ENCODE peak calls at places on chromosome 5, in nine cellular contexts. C, A, R, J, V, H, K, Y and M are unnamed samples.

GRCh38 chr5:82865625-82866024 is 211.6 kb downstream of the TMEM167A start:
- DNase-seq in C (no peak), Y (no peak), K (no peak), J (no peak), A (no peak), R (no peak), H (no peak), V (no peak), M (no peak)

GRCh38 chr5:111781200-111781599 is 24.2 kb upstream of the NREP start:
- DNase-seq in R (no peak), C (peak), V (no peak), K (peak), H (no peak), Y (peak), J (peak), A (no peak), M (no peak)

GRCh38 chr5:25669645-25670401 is 1025.0 kb upstream of the CDH10 start:
- DNase-seq in J (no peak), K (no peak), A (no peak), Y (no peak), V (no peak), R (no peak), H (no peak), C (no peak), M (no peak)

GRCh38 chr5:61071565-61071964 is 90.7 kb downstream of the SMIM15 start:
- DNase-seq in C (no peak), A (no peak), J (no peak), V (no peak), K (no peak), H (no peak), R (no peak), Y (no peak), M (no peak)

GRCh38 chr5:96641922-96642640 is 20.1 kb upstream of the CAST start:
- DNase-seq in C (no peak), K (no peak), R (no peak), V (no peak), Y (no peak), A (no peak), H (no peak), J (no peak), M (no peak)

GRCh38 chr5:121976979-121977378 is 15.2 kb downstream of the SRFBP1 start:
- DNase-seq in Y (no peak), J (peak), H (no peak), V (peak), A (no peak), C (no peak), K (no peak), R (no peak), M (peak)

GRCh38 chr5:169637856-169638190 is 748 bp downstream of the DOCK2 start:
- DNase-seq in H (no peak), R (no peak), K (peak), V (no peak), J (no peak), C (no peak), A (no peak), Y (no peak), M (no peak)

GRCh38 chr5:180090098-180090768 is 18.7 kb upstream of the RNF130 start:
- DNase-seq in K (peak), Y (no peak), V (peak), H (no peak), A (no peak), C (peak), R (peak), J (peak), M (peak)

GRCh38 chr5:146091881-146092280 is 13.5 kb downstream of the PLAC8L1 start:
- DNase-seq in J (peak), C (no peak), A (no peak), H (no peak), R (no peak), Y (no peak), K (no peak), V (no peak), M (peak)

GRCh38 chr5:176446884-176447537 is 1.2 kb upstream of the FAF2 start:
- DNase-seq in H (no peak), J (no peak), V (no peak), R (no peak), A (peak), C (peak), K (peak), Y (peak), M (peak)

GRCh38 chr5:36744041-36744677 is 132.4 kb upstream of the NIPBL start:
- DNase-seq in K (peak), Y (no peak), H (no peak), A (no peak), V (no peak), C (no peak), R (no peak), J (peak), M (peak)

GRCh38 chr5:42404366-42404765 is 18.9 kb upstream of the GHR start:
- DNase-seq in R (no peak), J (peak), Y (no peak), K (no peak), A (no peak), C (no peak), H (no peak), V (no peak), M (no peak)

GRCh38 chr5:153463806-153464205 is 26.7 kb upstream of the GRIA1 start:
- DNase-seq in R (no peak), V (peak), J (peak), H (peak), Y (no peak), C (no peak), A (no peak), K (no peak), M (peak)

GRCh38 chr5:76819851-76820280 is 1.0 kb downstream of the F2RL1 start:
- DNase-seq in K (peak), J (peak), C (peak), A (no peak), R (no peak), H (no peak), Y (no peak), V (no peak), M (no peak)

DNA sequence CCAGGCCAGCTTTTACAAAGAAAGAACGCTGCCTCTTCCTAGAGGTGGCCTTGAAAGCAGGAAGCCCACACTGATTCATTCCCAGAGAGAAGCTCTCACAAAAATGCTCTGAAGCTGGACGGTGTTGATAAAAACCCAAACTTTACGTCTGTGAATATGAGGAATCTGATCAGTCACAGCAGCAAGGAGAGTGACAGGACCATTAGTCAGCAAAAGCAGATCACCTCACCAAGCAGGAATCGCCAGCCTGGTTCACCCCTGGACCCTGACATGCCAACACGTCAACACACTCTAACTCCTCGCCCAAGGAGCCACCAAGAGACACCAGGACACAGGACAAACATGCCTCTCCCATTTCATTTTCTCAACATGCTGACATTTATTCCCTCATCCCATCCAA is 70.6 kb upstream of the ZNF622 start:
- DNase-seq in C (peak), H (no peak), J (peak), Y (no peak), V (peak), A (no peak), R (no peak), K (no peak), M (peak)
- H3K4me3 ChIP-seq in C (no peak), H (no peak), J (no peak), Y (no peak), V (no peak), A (no peak), R (no peak), K (no peak), M (no peak)

GRCh38 chr5:142095651-142096330 is 12.8 kb upstream of the NDFIP1 start:
- DNase-seq in J (no peak), Y (no peak), R (no peak), V (no peak), H (no peak), A (no peak), C (peak), K (no peak), M (peak)

GRCh38 chr5:142100307-142100706 is 8.3 kb upstream of the NDFIP1 start:
- DNase-seq in V (no peak), C (no peak), Y (no peak), R (no peak), H (no peak), A (no peak), J (no peak), K (no peak), M (peak)

GRCh38 chr5:142097681-142098080 is 10.9 kb upstream of the NDFIP1 start:
- DNase-seq in C (no peak), H (no peak), Y (no peak), A (no peak), V (no peak), J (no peak), R (no peak), K (no peak), M (no peak)

GRCh38 chr5:142096382-142096781 is 12.2 kb upstream of the NDFIP1 start:
- DNase-seq in H (no peak), R (no peak), J (no peak), A (no peak), V (no peak), Y (no peak), C (no peak), K (no peak), M (no peak)

GRCh38 chr5:142098275-142098674 is 10.3 kb upstream of the NDFIP1 start:
- DNase-seq in J (no peak), V (no peak), Y (no peak), A (no peak), C (no peak), R (no peak), K (no peak), H (no peak), M (no peak)
- H3K4me3 ChIP-seq in J (no peak), V (no peak), Y (no peak), A (no peak), C (no peak), R (no peak), K (no peak), H (no peak), M (no peak)

DNA sequence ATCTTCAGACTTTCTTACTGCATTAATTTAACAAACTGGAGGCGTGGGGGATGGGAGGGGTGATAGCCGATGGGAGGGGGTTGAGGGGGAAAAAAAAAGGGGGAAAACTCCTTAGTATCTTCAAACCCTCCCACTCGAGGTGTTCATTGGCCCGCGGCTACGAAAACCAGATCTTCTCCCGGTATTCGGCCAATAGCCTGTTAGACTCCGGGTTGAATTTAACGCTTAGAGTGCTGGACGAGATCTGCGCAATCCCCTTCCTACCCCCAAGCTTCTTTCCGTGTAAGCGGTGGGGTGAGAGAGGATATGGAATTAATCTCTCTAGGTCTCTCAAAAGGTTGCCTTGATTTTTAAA is 722 bp upstream of the GLRA1 start:
- DNase-seq in K (no peak), V (no peak), H (no peak), R (peak), J (no peak), C (peak), A (no peak), Y (no peak), M (no peak)
- H3K4me3 ChIP-seq in K (no peak), V (no peak), H (no peak), R (peak), J (no peak), C (no peak), A (no peak), Y (no peak), M (no peak)

DNA sequence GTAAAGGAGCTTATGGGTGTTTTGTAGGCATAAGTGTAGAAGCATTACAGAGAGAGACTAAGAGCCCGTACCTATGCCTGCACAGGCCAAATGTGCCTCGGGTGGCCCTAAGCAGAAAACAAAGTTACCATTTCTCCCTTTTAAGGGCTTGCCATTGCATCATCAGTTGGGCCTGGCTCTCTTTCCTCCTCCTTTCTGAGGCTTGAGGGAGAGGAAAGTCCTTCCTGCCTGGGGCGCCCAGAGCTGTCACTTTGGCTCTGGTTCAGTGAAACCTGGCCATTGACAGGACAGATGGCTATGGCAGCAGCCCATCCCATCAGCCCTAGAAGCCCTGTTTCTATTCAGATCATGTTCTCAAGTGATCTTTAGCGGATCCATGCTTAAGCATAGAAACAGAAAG is 293.3 kb downstream of the YTHDC2 start:
- DNase-seq in J (peak), R (peak), A (peak), Y (peak), H (no peak), C (no peak), V (no peak), K (no peak), M (peak)
- H3K4me3 ChIP-seq in J (no peak), R (peak), A (no peak), Y (no peak), H (no peak), C (no peak), V (no peak), K (no peak), M (peak)

GRCh38 chr5:14269395-14269794 is 126.3 kb downstream of the TRIO start:
- DNase-seq in K (no peak), C (no peak), V (no peak), A (no peak), Y (no peak), J (no peak), H (no peak), R (no peak), M (no peak)
- H3K4me3 ChIP-seq in K (no peak), C (no peak), V (no peak), A (no peak), Y (no peak), J (no peak), H (no peak), R (no peak), M (no peak)

DNA sequence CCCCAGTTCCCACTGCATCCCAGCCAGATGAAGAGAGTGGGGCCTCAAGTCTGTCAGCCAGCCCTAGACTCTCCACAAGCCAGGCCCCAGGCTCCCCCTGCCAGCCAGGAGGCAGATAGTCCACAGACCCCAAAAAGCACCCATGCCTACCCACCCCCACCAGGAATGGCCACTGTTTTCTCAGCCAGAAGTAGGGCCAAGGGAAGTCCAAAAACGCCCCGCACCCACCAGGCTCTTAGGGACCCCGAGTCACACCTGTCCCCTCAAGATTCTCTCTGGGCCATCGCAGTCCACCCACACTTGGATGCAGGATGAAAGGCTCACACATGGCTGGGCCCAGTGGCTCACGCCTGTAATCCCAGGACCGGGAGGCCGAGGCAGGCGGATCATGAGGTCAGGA is 96.7 kb upstream of the PHYKPL start:
- DNase-seq in C (no peak), H (no peak), R (no peak), Y (no peak), V (no peak), J (no peak), A (no peak), K (no peak), M (no peak)
- H3K4me3 ChIP-seq in C (no peak), H (no peak), R (no peak), Y (no peak), V (no peak), J (no peak), A (no peak), K (no peak), M (no peak)

DNA sequence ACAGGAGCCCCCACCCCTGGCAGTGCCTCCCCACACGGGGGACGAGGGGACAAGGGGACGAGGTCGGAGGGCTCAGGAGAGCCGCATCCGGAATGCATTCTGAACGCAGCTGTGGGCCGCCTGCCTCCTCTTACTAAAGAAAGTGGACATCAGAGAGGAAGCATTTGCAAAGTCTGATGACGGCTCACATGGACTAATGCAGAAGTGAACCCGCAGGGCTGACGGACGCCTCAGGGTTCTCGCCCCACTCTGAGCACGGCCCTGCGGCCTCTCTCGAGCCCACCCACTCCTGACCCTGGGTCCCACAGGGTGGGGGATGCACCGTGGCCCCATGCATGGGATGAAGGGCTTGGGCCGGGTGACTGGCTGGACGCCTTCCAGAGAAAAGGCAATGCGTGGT is 5.9 kb downstream of the LPCAT1 start:
- DNase-seq in A (peak), H (no peak), R (peak), Y (peak), J (no peak), V (no peak), C (peak), K (peak), M (no peak)
- H3K4me3 ChIP-seq in A (no peak), H (no peak), R (no peak), Y (no peak), J (no peak), V (no peak), C (no peak), K (no peak), M (no peak)